ENCODE peak calls at places on chromosomes 4 and X, in ten cellular contexts. T is AG04450; A is GM23248; B is transverse colon; H is RWPE1; C is brain microvascular endothelial cell; U is effector memory CD4-positive, alpha-beta T cell; N is RWPE2; P is mammary epithelial cell; O is heart left ventricle. K is an unnamed sample.
A peak's percentile ranks its signal among the peaks of the same experiment; 100 is the strongest.

GRCh38 chr4:163111588-163111987 is 55.1 kb downstream of the NAF1 start:
- DNase-seq in T (no peak), A (peak; percentile 27), B (no peak), H (no peak), C (peak; percentile 10), U (no peak), N (no peak), P (no peak), O (no peak), K (no peak)

GRCh38 chr4:172042714-172043114 is 229.5 kb downstream of the GALNTL6 start:
- DNase-seq in T (no peak), A (no peak), B (no peak), H (peak; percentile 16), C (no peak), U (no peak), N (no peak), P (peak; percentile 16), O (no peak), K (no peak)

GRCh38 chr4:2935762-2936743 is 27.2 kb downstream of the NOP14 start:
- DNase-seq in T (no peak), A (peak; percentile 32), B (no peak), H (peak; percentile 67), C (peak; percentile 47), U (peak; percentile 56), N (peak; percentile 90), P (peak; percentile 94), O (no peak), K (no peak)

GRCh38 chrX:44829836-44830235 is 14.0 kb upstream of the DUSP21 start:
- DNase-seq in T (no peak), A (no peak), B (no peak), H (no peak), C (no peak), U (no peak), N (no peak), P (no peak), O (no peak), K (no peak)

GRCh38 chr4:20684852-20685763 is 15.2 kb upstream of the PACRGL start:
- DNase-seq in T (peak; percentile 3), A (peak; percentile 61), B (no peak), H (peak; percentile 11), C (no peak), U (no peak), N (no peak), P (no peak), O (no peak), K (no peak)

GRCh38 chr4:26803462-26803861 is 57.2 kb upstream of the STIM2 start:
- DNase-seq in T (no peak), A (peak; percentile 52), B (no peak), H (no peak), C (no peak), U (no peak), N (no peak), P (no peak), O (no peak), K (peak; percentile 84)

GRCh38 chrX:48487362-48487785 is 11.4 kb downstream of the FTSJ1 start:
- DNase-seq in T (peak; percentile 37), A (peak; percentile 85), B (no peak), H (peak; percentile 72), C (peak; percentile 97), U (no peak), N (peak; percentile 85), P (peak; percentile 97), O (no peak), K (no peak)

GRCh38 chr4:28014469-28014868 is 1153.8 kb downstream of the STIM2 start:
- DNase-seq in T (no peak), A (no peak), B (no peak), H (no peak), C (no peak), U (no peak), N (no peak), P (no peak), O (no peak), K (no peak)

DNA sequence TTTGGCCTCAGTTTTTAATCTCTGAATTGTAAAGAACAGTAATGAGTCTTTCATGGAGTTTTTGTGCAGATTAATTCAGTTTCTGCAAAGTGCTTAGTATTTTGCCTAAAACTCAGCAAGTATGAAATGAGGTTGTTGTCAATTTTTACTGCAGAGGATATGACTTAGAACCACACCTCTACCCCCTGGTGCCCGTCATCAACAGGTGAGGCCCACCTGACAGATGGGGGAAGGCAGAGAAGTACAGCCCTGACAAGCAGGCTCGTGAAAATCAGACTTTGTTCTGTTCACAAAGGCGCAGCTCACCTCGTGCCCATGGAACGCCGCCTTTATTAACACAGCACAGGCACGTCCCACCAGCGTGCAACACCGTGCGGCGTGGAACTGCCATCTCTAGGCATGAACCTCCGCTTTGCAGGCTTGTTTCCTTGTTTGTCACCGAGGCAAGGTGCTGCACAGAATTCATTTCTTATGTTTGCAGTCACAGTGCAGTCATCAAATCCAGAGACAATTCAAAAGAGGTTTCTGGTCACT is 13.3 kb downstream of the CYP4V2 start:
- DNase-seq in T (no peak), A (no peak), B (peak; percentile 73), H (no peak), C (no peak), U (no peak), N (no peak), P (no peak), O (no peak), K (no peak)
- H3K27ac ChIP-seq in T (no peak overlapping the region), A (no peak overlapping the region), B (peak overlapping the region; percentile 81), H (no peak overlapping the region), C (peak overlapping the region; percentile 69), U (peak overlapping the region; percentile 50), N (no peak overlapping the region), P (no peak overlapping the region), O (no peak overlapping the region), K (peak overlapping the region; percentile 78)

GRCh38 chr4:39256436-39256835 is 74.1 kb downstream of the WDR19 start:
- DNase-seq in T (no peak), A (peak; percentile 2), B (no peak), H (no peak), C (peak; percentile 15), U (no peak), N (no peak), P (peak; percentile 11), O (no peak), K (no peak)

GRCh38 chr4:39255916-39256315 is 73.6 kb downstream of the WDR19 start:
- DNase-seq in T (no peak), A (peak; percentile 1), B (no peak), H (no peak), C (no peak), U (no peak), N (no peak), P (no peak), O (no peak), K (no peak)

GRCh38 chr4:39255266-39255665 is 72.9 kb downstream of the WDR19 start:
- DNase-seq in T (no peak), A (peak; percentile 48), B (no peak), H (peak; percentile 71), C (peak; percentile 14), U (no peak), N (no peak), P (peak; percentile 60), O (no peak), K (no peak)

DNA sequence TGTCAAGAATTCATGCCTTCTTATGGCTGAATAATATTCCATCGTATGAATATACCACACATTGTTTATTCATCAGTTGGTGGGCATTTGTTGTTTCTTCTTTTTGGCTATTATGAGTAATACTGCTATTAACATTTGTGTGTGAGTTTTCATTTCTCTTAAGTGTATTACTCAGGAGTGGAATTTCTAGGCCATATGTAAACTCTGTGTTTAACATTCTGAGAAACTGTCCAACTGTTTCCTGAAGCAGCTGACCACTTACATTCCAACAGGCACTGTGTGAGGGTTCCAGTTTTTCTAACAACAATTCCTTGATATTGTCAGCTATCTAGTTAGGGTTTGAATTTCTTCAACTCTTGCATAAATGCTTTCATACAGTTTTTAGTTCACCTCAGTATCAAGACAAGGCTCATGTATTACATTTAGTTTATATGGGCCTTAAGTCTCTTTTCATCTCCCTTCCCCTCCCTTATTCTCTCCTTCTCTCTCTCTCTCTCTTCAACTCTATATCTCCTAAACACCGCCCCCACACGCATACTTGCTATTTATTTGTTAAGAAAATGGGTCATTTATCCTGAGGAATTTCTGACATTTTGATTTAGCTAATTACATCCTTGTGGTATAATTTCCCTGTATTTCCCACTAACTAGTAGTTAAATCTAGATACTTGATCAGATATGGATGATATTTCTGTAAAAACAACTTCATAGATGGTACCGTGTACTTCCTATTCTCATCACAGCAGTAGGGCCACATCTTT is 77.4 kb downstream of the WDR19 start:
- DNase-seq in T (peak; percentile 37), A (peak; percentile 56), B (no peak), H (no peak), C (peak; percentile 22), U (no peak), N (no peak), P (no peak), O (no peak), K (no peak)
- H3K27ac ChIP-seq in T (no peak overlapping the region), A (peak overlapping the region; percentile 40), B (no peak overlapping the region), H (no peak overlapping the region), C (no peak overlapping the region), U (no peak overlapping the region), N (no peak overlapping the region), P (no peak overlapping the region), O (no peak overlapping the region), K (no peak overlapping the region)

DNA sequence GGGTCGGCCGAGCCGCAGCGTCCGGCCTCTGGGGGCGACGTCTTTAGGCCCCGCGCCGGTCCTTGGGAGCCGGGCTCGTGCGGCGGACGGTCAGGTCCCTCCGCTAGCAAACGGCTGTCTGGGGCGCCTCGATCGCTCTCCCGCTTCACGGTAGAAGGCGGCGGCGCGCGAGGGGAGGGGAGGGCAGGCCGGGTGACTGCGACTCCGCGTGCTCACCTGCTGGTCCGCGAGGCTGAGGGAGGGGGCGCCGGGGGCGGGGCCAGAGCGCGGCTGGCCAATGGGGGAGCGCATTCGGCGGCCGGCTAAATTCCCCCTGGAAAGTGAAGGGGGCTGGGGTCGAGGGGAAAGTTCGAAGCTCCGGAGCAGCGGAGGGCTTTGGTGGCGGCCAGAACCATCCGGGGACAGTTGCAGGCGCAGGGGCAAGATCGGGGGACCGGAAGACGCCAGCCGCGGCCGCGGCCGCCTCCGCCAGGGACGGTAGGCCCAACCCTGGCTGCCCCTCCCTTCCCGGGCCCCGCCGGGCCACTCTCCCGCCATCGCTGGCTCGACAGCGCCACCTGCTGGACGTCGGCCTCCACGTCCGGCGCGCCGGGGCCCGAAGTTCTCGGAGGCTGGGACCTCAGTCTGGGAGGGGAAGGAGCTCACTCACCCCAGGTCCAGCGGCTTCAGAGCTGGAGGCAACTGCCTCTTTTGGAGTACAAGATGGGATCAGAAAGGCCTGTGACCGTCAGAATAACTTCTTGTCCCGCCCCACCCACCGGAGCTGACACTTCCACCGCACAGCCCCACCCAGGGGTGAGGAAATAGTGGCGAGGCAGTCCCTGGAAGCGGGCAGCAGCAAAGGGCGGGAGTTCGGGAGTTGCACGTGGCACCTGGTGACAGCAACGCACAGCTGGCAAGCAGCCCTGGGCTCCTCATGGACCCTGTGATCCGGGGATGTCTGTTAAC is 49.9 kb downstream of the ELF4 start:
- DNase-seq in T (no peak), A (peak; percentile 79), B (peak; percentile 86), H (peak; percentile 81), C (peak; percentile 30), U (peak; percentile 65), N (no peak), P (peak; percentile 67), O (peak; percentile 74), K (no peak)
- H3K27ac ChIP-seq in T (no peak overlapping the region), A (peak overlapping the region; percentile 33), B (peak overlapping the region; percentile 80), H (peak overlapping the region; percentile 68), C (peak overlapping the region; percentile 71), U (peak overlapping the region; percentile 25), N (no peak overlapping the region), P (no peak overlapping the region), O (peak overlapping the region; percentile 68), K (peak overlapping the region; percentile 72)

DNA sequence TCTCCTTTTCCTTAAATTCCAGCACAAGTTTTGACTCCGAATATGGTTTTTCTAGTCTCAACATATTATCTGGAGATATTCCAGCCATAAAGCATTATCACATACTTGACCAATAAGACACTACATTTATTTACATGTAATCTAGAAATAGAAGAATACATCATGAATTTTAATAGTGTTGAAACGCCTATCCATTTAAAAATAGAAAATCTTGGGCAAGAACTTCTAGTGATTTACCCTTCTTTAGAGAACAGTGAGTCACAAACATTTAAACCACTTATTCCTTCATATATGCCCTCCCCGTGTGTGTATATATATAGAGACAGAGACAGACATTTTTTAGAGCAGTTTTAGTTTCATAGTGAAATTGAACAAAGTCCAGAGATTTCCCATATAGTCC is 161.5 kb downstream of the SOWAHB start:
- DNase-seq in T (peak; percentile 52), A (peak; percentile 86), B (no peak), H (no peak), C (no peak), U (no peak), N (no peak), P (no peak), O (no peak), K (no peak)
- H3K27ac ChIP-seq in T (peak overlapping the region; percentile 68), A (peak overlapping the region; percentile 85), B (peak overlapping the region; percentile 80), H (no peak overlapping the region), C (no peak overlapping the region), U (no peak overlapping the region), N (no peak overlapping the region), P (no peak overlapping the region), O (no peak overlapping the region), K (peak overlapping the region; percentile 91)